ENCODE peak calls at places on chromosomes 3 and 15, in nine cellular contexts. G, X, V, J, W, P, Y, K and U are unnamed samples.

GRCh38 chr3:86995537-86995936 is 4.6 kb upstream of the VGLL3 start:
- DNase-seq in G (peak), X (no peak), K (no peak), W (no peak), P (no peak), V (no peak), Y (peak), J (no peak), U (no peak)

GRCh38 chr3:144496116-144496835 is 524.7 kb downstream of the DIPK2A start:
- DNase-seq in Y (no peak), V (no peak), J (no peak), W (no peak), G (no peak), X (no peak), K (no peak), P (no peak), U (no peak)

GRCh38 chr3:195540031-195540430 is 3.1 kb downstream of the PPP1R2 start:
- DNase-seq in K (no peak), P (no peak), V (peak), Y (no peak), J (no peak), G (no peak), W (no peak), X (no peak), U (no peak)

GRCh38 chr3:135982922-135983581 is 17.5 kb downstream of the PPP2R3A start:
- DNase-seq in P (no peak), Y (peak), K (no peak), X (no peak), W (no peak), J (no peak), G (peak), V (no peak), U (no peak)

GRCh38 chr3:123028233-123028828 is 768 bp upstream of the SEMA5B start:
- DNase-seq in W (no peak), G (peak), X (peak), Y (peak), P (peak), K (no peak), V (peak), J (no peak), U (no peak)

GRCh38 chr3:97439373-97439772 is 325.2 kb upstream of the ARL6 start:
- DNase-seq in V (no peak), K (no peak), P (no peak), J (no peak), G (no peak), Y (no peak), W (no peak), X (no peak), U (no peak)

GRCh38 chr15:65530318-65531111 is at the start of gene HACD3:
- DNase-seq in P (peak), V (peak), X (peak), K (peak), J (peak), W (peak), G (peak), Y (peak), U (peak)

GRCh38 chr3:156535798-156536197 is 19.1 kb downstream of the SSR3 start:
- DNase-seq in P (no peak), J (no peak), W (no peak), V (no peak), G (no peak), K (no peak), X (no peak), Y (no peak), U (no peak)

GRCh38 chr3:197001106-197001971 is 28.3 kb downstream of the MELTF start:
- DNase-seq in P (no peak), J (no peak), Y (no peak), W (no peak), X (no peak), G (no peak), K (no peak), V (no peak), U (no peak)

GRCh38 chr3:191557322-191557721 is 96.4 kb downstream of the PYDC2 start:
- DNase-seq in G (no peak), J (no peak), W (no peak), X (no peak), P (no peak), V (no peak), K (no peak), Y (no peak), U (no peak)

GRCh38 chr3:185552358-185552877 is at the start of gene LIPH:
- DNase-seq in Y (peak), X (no peak), P (no peak), G (peak), J (no peak), W (no peak), V (peak), K (no peak), U (no peak)

GRCh38 chr15:61518191-61518950 is 289.3 kb upstream of the RORA start:
- DNase-seq in W (no peak), G (no peak), V (no peak), K (no peak), X (no peak), Y (peak), J (no peak), P (no peak), U (no peak)

GRCh38 chr3:40213556-40213955 is 96.0 kb upstream of the EIF1B start:
- DNase-seq in J (peak), V (no peak), W (no peak), X (no peak), Y (no peak), K (no peak), P (no peak), G (no peak), U (no peak)
- TF ChIP-seq CTCF in J (no peak), V (no peak), W (no peak), X (no peak), Y (no peak), K (no peak), P (no peak), G (no peak), U (no peak)

DNA sequence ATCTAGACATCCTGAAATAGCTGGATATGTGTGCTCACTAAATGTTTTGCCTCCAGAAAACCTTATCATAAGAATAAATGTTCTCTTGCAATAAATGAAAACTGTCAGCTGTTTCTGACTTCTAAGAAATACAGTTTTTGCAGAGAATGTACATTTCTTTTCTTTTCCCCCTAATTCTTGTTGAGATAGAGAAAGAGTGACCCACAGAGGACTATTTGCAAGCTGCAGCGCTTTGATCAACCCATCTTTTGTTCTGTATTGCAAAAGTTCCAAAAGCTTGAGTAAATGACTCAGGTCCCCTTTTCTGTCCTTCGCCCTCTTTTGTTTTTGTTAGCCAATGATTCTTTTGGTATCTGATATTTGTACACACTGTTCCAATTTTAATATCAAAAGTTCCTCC is 141.9 kb downstream of the BBX start:
- DNase-seq in W (no peak), V (no peak), J (no peak), K (no peak), P (no peak), Y (peak), G (peak), X (no peak), U (no peak)
- TF ChIP-seq CTCF in W (no peak), V (no peak), J (no peak), K (no peak), P (no peak), Y (peak), G (peak), X (no peak), U (peak)

GRCh38 chr15:68794869-68795268 is 25.8 kb downstream of the ANP32A start:
- DNase-seq in P (no peak), V (no peak), G (peak), Y (peak), W (no peak), J (no peak), X (no peak), K (no peak), U (no peak)
- TF ChIP-seq CTCF in P (no peak), V (no peak), G (no peak), Y (peak), W (no peak), J (no peak), X (no peak), K (no peak), U (peak)

DNA sequence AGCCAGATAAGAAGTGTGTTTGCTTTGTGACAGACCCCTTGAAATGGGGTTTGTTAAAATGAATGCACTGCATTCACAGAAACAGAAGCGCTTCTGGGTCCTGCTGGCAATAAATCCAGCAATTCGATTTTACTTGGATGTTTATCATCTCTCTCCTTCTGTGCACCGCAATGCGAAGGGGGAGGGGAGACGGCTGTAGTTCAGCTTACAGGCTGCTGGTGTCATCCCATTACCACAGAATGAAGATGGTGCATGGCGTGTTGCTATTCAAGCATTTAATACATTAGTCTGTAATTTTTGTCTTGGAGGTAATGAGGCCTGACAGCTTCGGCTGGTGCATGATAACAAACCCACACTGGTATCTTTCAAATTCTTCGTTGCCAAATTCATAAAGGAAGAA is 418.1 kb downstream of the OTOL1 start:
- DNase-seq in V (peak), Y (peak), W (no peak), P (peak), G (peak), X (peak), J (no peak), K (peak), U (no peak)
- TF ChIP-seq CTCF in V (peak), Y (peak), W (no peak), P (peak), G (peak), X (no peak), J (no peak), K (peak), U (peak)

DNA sequence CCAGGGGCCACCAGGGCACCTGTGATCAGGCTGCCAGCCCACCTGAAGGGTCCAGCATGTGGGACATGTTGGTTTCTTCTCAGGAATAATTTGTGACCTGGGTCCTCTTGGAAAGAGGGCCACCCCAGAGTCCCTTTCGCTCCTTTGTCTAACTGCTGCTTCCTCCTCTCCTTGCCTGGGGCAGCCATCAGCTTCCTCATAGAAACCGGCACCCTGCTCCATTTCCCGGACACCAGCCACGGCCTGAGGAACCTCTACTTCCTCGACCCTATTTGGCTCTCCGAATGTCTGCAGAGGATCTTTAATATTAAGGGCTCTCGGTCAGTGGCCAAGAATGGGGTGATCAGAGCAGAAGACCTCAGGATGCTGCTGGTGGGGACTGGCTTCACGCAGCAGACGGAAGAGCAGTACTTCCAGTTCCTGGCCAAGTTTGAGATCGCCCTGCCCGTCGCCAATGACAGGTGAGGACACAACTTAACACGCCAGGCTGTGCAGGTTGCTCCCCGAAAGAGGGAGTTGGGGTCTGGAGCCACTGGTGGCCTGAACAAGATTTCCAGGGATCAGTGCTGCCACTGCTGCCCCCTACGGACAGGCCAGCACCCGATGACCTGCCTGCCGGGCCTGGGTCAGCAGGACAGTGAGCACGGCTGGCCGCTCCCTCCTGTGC is 109.7 kb downstream of the LRRK1 start:
- DNase-seq in P (peak), W (peak), G (no peak), V (no peak), K (no peak), X (peak), J (peak), Y (no peak), U (peak)
- TF ChIP-seq CTCF in P (no peak), W (no peak), G (peak), V (no peak), K (peak), X (no peak), J (no peak), Y (no peak), U (no peak)

GRCh38 chr3:127375151-127375937 is 87.5 kb upstream of the PRR20G start:
- DNase-seq in X (no peak), Y (no peak), P (no peak), G (no peak), J (no peak), K (no peak), W (no peak), V (no peak), U (peak)

GRCh38 chr3:127371338-127371737 is 83.5 kb upstream of the PRR20G start:
- DNase-seq in X (no peak), Y (no peak), J (no peak), P (no peak), K (no peak), G (no peak), W (no peak), V (no peak), U (no peak)

GRCh38 chr3:127374626-127375010 is 86.8 kb upstream of the PRR20G start:
- DNase-seq in V (no peak), P (no peak), G (no peak), W (no peak), K (no peak), Y (no peak), X (no peak), J (no peak), U (no peak)

GRCh38 chr3:127371846-127372245 is 84.0 kb upstream of the PRR20G start:
- DNase-seq in K (no peak), W (no peak), G (no peak), J (no peak), P (no peak), V (no peak), Y (no peak), X (no peak), U (no peak)

DNA sequence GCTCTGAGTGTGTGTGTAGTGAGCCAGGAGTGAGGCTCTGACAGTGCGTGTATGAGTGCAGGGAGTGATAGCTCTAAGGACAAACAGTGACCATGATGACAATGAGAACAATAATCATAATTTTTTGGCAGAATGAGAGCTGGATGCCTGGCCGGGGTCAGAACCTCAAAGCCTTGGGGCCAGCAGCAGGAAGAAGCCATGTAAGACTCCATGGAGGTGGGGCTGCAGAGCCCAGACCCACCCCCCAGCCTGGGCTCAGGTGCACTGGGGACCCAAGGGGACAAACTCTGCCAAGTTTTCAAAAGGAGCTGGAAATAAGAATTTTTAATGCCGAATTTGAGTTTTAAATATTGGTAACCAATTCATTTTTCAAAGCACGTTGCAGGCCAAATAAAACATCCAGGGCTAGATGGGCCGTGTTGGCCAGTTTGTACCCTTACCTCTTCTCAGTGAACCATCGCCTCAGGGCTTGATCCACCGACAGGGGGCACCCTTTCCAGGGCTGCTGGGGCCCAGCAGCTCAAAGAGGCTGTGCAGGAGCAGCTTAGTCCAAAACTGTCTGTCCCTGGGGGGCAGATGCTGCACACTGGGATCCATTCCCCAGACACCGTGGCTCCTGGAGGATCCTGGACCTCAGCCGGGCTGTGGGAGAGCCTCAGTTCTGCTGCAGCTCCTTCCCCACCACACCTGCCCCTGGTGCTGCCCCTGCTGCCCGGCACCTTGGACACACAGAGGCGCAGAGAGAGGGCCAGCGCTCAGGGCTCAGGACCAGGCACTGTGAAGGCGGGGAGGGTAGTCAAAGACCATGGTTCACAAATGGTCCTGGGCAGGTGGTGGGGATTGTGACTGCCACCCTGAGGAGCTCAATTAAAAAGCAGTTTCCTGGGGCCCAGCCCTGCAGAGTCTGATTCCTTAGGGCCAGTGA is 86.1 kb upstream of the PRR20G start:
- DNase-seq in K (no peak), W (no peak), J (no peak), G (peak), Y (no peak), V (peak), X (no peak), P (no peak), U (no peak)
- TF ChIP-seq CTCF in K (peak), W (no peak), J (no peak), G (peak), Y (peak), V (peak), X (no peak), P (no peak), U (peak)